ENCODE peak calls at places on chromosomes 5 and 9, in seven cellular contexts. L is GM12865, C is suprapubic skin, H is astrocyte, R is left ventricle myocardium inferior, A is Calu3, Y is choroid plexus epithelial cell. G is an unnamed sample.
A peak's percentile ranks its signal among the peaks of the same experiment; 100 is the strongest.

GRCh38 chr5:5342784-5343183 is 79.7 kb upstream of the ICE1 start:
- DNase-seq in R (no peak), A (no peak), L (no peak), C (no peak), H (peak; percentile 80), Y (peak; percentile 55), G (peak; percentile 36)

GRCh38 chr5:14528926-14529325 is 52.7 kb upstream of the OTULINL start:
- DNase-seq in L (no peak), H (no peak), A (no peak), C (no peak), Y (no peak), R (no peak), G (no peak)

GRCh38 chr9:107872457-107873192 is 383.1 kb upstream of the KLF4 start:
- DNase-seq in H (no peak), R (no peak), A (no peak), L (no peak), C (no peak), Y (no peak), G (no peak)

GRCh38 chr5:82522912-82523311 is 244.8 kb upstream of the RPS23 start:
- DNase-seq in A (no peak), C (no peak), H (no peak), Y (no peak), R (no peak), L (no peak), G (no peak)

GRCh38 chr5:173412566-173412965 is 84.4 kb upstream of the STC2 start:
- DNase-seq in C (no peak), R (no peak), H (peak; percentile 56), L (no peak), Y (no peak), A (no peak), G (no peak)

GRCh38 chr9:136983611-136984314 is 970 bp downstream of the LCNL1 start:
- DNase-seq in L (no peak), A (no peak), C (no peak), Y (peak; percentile 58), R (no peak), H (no peak), G (no peak)

GRCh38 chr5:40906351-40906751 is 2.9 kb upstream of the C7 start:
- DNase-seq in R (no peak), L (no peak), C (no peak), Y (no peak), A (no peak), H (peak; percentile 27), G (no peak)

GRCh38 chr9:26882154-26882553 is 10.4 kb downstream of the CAAP1 start:
- DNase-seq in R (no peak), L (no peak), Y (no peak), H (no peak), C (no peak), A (no peak), G (no peak)

GRCh38 chr9:109037946-109038345 is 24.6 kb upstream of the CTNNAL1 start:
- DNase-seq in C (no peak), R (no peak), L (no peak), A (no peak), Y (no peak), H (no peak), G (no peak)

GRCh38 chr9:130298663-130299279 is 33.2 kb downstream of the HMCN2 start:
- DNase-seq in R (no peak), H (no peak), L (no peak), Y (peak; percentile 7), A (peak; percentile 10), C (no peak), G (peak; percentile 43)

GRCh38 chr9:137449931-137450537 is 8.9 kb upstream of the ENTPD8 start:
- DNase-seq in R (no peak), A (no peak), Y (no peak), H (no peak), C (peak; percentile 71), L (no peak), G (no peak)

GRCh38 chr9:8868632-8869031 is 1069.1 kb upstream of the DMAC1 start:
- DNase-seq in L (no peak), R (no peak), H (peak; percentile 66), A (no peak), Y (peak; percentile 44), C (no peak), G (no peak)

GRCh38 chr5:39547548-39548154 is 122.9 kb upstream of the DAB2 start:
- DNase-seq in R (no peak), L (peak; percentile 21), C (no peak), H (peak; percentile 49), A (peak; percentile 49), Y (peak; percentile 82), G (peak; percentile 73)

GRCh38 chr5:14879985-14880589 is 8.5 kb upstream of the ANKH start:
- DNase-seq in L (no peak), R (no peak), H (peak; percentile 24), A (no peak), Y (peak; percentile 76), C (no peak), G (peak; percentile 25)

GRCh38 chr5:89313804-89314588 is 431.0 kb upstream of the MEF2C start:
- DNase-seq in Y (peak; percentile 87), H (peak; percentile 99), A (peak; percentile 28), L (peak; percentile 97), C (no peak), R (no peak), G (peak; percentile 21)

GRCh38 chr5:136018814-136019777 is 9.7 kb upstream of the TGFBI start:
- DNase-seq in Y (peak; percentile 99), R (no peak), A (no peak), C (no peak), H (peak; percentile 96), L (no peak), G (peak; percentile 93)

GRCh38 chr5:116506448-116506847 is 68.2 kb downstream of the SEMA6A start:
- DNase-seq in R (no peak), Y (no peak), L (no peak), C (no peak), H (no peak), A (no peak), G (no peak)

DNA sequence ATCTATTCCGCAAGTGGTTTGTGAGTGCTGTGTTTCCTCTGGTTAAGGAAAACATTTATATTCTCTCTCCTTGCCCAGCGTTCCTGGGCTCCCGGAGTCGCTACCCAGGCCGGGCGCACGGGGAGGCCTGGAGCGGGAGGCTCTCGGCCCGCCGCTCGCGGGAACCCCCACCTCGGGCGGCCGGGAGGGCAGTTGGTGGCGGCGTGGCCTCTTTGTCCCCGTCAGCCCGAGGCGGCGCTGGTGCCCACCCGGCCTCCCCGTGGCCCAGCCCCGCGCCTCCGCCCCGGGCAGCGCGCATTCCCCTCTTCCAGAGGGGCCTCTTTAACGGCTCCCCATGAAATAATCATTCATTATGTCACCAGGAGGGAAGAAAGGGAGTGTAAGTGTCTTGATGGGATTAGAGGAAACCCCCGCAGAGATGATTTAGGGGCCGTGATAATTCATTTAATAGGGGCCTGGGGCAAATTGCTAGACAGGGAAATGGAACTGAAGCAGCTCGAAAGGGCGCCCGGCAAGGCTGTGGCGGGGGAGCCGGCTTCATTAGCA is 181.9 kb upstream of the TBCA start:
- DNase-seq in A (no peak), H (no peak), C (no peak), Y (no peak), R (no peak), L (no peak), G (no peak)
- TF ChIP-seq CTCF in A (no peak), H (no peak), C (no peak), Y (no peak), R (no peak), L (no peak), G (no peak)

GRCh38 chr9:33264473-33265177 is at the start of the genes BAG1 and CHMP5:
- DNase-seq in L (peak; percentile 99), Y (peak; percentile 100), R (peak; percentile 100), A (peak; percentile 97), C (peak; percentile 100), H (peak; percentile 96), G (peak; percentile 99)
- TF ChIP-seq CTCF in L (no peak), Y (peak; percentile 54), R (peak; percentile 53), A (no peak), C (no peak), H (peak; percentile 10), G (no peak)

GRCh38 chr5:55985181-55985580 is 9.6 kb downstream of the IL6ST start:
- DNase-seq in Y (no peak), H (no peak), R (no peak), L (no peak), A (no peak), C (no peak), G (no peak)

GRCh38 chr5:55986931-55987330 is 7.8 kb downstream of the IL6ST start:
- DNase-seq in L (no peak), R (no peak), Y (peak; percentile 13), C (no peak), H (no peak), A (peak; percentile 32), G (no peak)

GRCh38 chr5:55983986-55984385 is 10.8 kb downstream of the IL6ST start:
- DNase-seq in L (no peak), R (no peak), A (no peak), Y (no peak), C (no peak), H (no peak), G (no peak)

DNA sequence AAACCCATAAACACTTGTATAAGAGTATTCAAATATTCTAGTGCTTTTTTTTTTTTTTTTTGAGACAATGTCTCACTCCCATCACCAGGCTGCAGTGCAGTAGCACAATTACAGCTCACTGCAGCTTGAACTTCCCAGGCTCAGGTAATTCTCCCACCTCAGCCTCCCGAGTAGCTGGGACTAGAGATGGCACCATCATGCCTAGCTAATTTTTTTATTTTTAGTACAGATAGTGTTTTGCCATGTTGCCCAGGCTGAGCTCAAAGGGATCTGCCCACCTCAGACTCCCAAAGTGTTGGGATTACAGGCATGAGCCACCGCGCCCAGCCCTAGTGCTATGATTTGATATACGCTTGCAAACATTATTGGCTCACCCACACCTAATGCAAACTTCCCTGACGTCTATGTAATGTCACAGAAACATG is 11.8 kb downstream of the IL6ST start:
- DNase-seq in H (no peak), Y (peak; percentile 35), C (no peak), R (no peak), A (no peak), L (no peak), G (peak; percentile 26)
- TF ChIP-seq CTCF in H (no peak), Y (peak; percentile 42), C (no peak), R (peak; percentile 31), A (no peak), L (peak; percentile 3), G (peak; percentile 26)

DNA sequence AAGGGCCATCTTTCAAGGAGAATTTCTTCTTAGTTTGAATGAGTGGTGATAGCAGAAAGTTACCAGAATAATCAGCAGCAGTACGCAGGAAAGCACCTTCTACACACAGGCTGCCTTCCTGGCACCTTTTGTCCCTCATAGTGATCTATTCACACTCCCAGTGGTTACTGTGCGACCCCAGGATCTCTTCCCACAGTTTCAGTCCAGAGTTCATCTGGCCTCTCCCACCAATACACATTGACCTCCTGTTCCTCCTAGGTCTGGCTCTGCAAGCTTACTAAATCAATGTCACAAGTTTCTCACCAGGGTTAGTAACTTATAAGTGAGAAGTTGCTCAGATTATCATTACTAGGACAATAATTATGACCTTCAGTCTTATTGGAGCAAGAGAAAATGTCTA is 99.1 kb upstream of the PIK3R1 start:
- DNase-seq in H (no peak), C (no peak), A (no peak), Y (no peak), L (no peak), R (no peak), G (no peak)
- TF ChIP-seq CTCF in H (no peak), C (no peak), A (no peak), Y (no peak), L (no peak), R (no peak), G (no peak)

G was measured in MCF 10A.